ENCODE peak calls at places on chromosomes 5 and 9, in eight cellular contexts. B is HCT116; P is hepatocyte; C is HepG2; Y is small intestine; M is naive thymus-derived CD4-positive, alpha-beta T cell; D is fibroblast of lung; I is lung. S is an unnamed sample. For H3K4me1, the result is how much of the 10 kb centered on the place peaks cover.

GRCh38 chr9:76216161-76216649 is 178.0 kb downstream of the RFK start:
- DNase-seq in Y (no peak), C (no peak), B (peak), D (peak), I (no peak), M (no peak), P (peak), S (no peak)

GRCh38 chr9:35415769-35416427 is 74.0 kb upstream of the RUSC2 start:
- DNase-seq in C (peak), I (no peak), D (no peak), B (no peak), P (no peak), Y (no peak), M (no peak), S (no peak)

GRCh38 chr9:114387678-114388431 is at the start of gene AKNA:
- DNase-seq in M (peak), I (peak), C (no peak), D (peak), P (peak), Y (peak), B (no peak), S (no peak)

GRCh38 chr9:121445986-121446385 is 53.7 kb downstream of the GGTA1 start:
- DNase-seq in Y (no peak), C (no peak), M (no peak), I (no peak), D (no peak), P (no peak), B (peak), S (no peak)

GRCh38 chr9:81517954-81518353 is 171.4 kb downstream of the TLE1 start:
- DNase-seq in P (no peak), M (no peak), I (no peak), Y (no peak), C (no peak), D (no peak), B (no peak), S (no peak)

GRCh38 chr5:149170292-149170691 is 29.0 kb downstream of the ABLIM3 start:
- DNase-seq in I (no peak), Y (no peak), C (no peak), B (no peak), P (no peak), M (no peak), D (peak), S (no peak)

GRCh38 chr5:134145779-134146581 is 30.8 kb downstream of the SKP1 start:
- DNase-seq in D (peak), I (peak), M (peak), B (peak), Y (peak), P (peak), C (peak), S (peak)

GRCh38 chr5:5752844-5753243 is 330.4 kb downstream of the ICE1 start:
- DNase-seq in I (no peak), M (no peak), Y (no peak), B (no peak), C (no peak), P (no peak), D (no peak), S (no peak)

GRCh38 chr9:127931092-127931881 is 710 bp upstream of the PIP5KL1 start:
- DNase-seq in M (no peak), P (peak), Y (no peak), D (peak), B (no peak), C (peak), I (peak), S (no peak)

GRCh38 chr9:98081477-98082219 is 25.1 kb downstream of the NANS start:
- DNase-seq in C (peak), D (peak), M (no peak), Y (peak), P (peak), B (no peak), I (no peak), S (no peak)

GRCh38 chr9:7137040-7137439 is 379.3 kb downstream of the KDM4C start:
- DNase-seq in M (no peak), C (no peak), B (no peak), I (no peak), P (no peak), D (no peak), Y (no peak), S (no peak)

GRCh38 chr5:1594336-1595106 is 70.8 kb upstream of the LPCAT1 start:
- DNase-seq in D (no peak), M (peak), Y (peak), P (peak), I (peak), B (peak), C (peak), S (no peak)

GRCh38 chr5:79193643-79194042 is 42.3 kb upstream of the JMY start:
- DNase-seq in I (no peak), C (no peak), P (peak), B (no peak), M (no peak), Y (no peak), D (peak), S (no peak)

GRCh38 chr9:121914604-121915303 is 178.4 kb downstream of the TTLL11 start:
- DNase-seq in I (no peak), D (no peak), C (no peak), B (no peak), P (no peak), Y (no peak), M (no peak), S (no peak)

GRCh38 chr5:110625376-110625999 is 101.0 kb downstream of the TMEM232 start:
- DNase-seq in I (no peak), C (peak), P (peak), D (peak), Y (peak), B (peak), M (no peak), S (no peak)

GRCh38 chr9:127706836-127707241 is at the start of gene CFAP157:
- DNase-seq in M (no peak), B (no peak), P (no peak), Y (peak), I (no peak), D (no peak), C (no peak), S (no peak)

GRCh38 chr5:174733836-174734235 is 9.5 kb downstream of the MSX2 start:
- DNase-seq in B (no peak), D (no peak), M (no peak), C (no peak), I (no peak), P (no peak), Y (no peak), S (no peak)
- H3K4me1 ChIP-seq in B (under half), D (under half), M (under half), C (under half), I (under half), P (under half), Y (under half), S (under half)

GRCh38 chr9:136785956-136786355 is 5.2 kb upstream of the TMEM141 start:
- DNase-seq in I (no peak), D (no peak), P (no peak), Y (no peak), C (no peak), M (no peak), B (no peak), S (no peak)
- H3K4me1 ChIP-seq in I (under half), D (under half), P (under half), Y (under half), C (half or more), M (under half), B (under half), S (under half)

GRCh38 chr5:180599590-180599914 is 8.3 kb upstream of the SCGB3A1 start:
- DNase-seq in M (no peak), B (no peak), I (no peak), C (no peak), Y (no peak), D (no peak), P (no peak), S (no peak)

GRCh38 chr5:180599981-180600553 is 8.8 kb upstream of the SCGB3A1 start:
- DNase-seq in D (no peak), M (no peak), C (no peak), I (no peak), B (no peak), Y (no peak), P (no peak), S (no peak)

GRCh38 chr5:180601591-180602480 is 10.5 kb upstream of the SCGB3A1 start:
- DNase-seq in B (no peak), I (no peak), C (no peak), D (no peak), M (no peak), Y (no peak), P (no peak), S (no peak)

GRCh38 chr5:180598797-180599589 is 7.7 kb upstream of the SCGB3A1 start:
- DNase-seq in I (no peak), D (no peak), B (no peak), C (no peak), P (no peak), M (no peak), Y (no peak), S (peak)

DNA sequence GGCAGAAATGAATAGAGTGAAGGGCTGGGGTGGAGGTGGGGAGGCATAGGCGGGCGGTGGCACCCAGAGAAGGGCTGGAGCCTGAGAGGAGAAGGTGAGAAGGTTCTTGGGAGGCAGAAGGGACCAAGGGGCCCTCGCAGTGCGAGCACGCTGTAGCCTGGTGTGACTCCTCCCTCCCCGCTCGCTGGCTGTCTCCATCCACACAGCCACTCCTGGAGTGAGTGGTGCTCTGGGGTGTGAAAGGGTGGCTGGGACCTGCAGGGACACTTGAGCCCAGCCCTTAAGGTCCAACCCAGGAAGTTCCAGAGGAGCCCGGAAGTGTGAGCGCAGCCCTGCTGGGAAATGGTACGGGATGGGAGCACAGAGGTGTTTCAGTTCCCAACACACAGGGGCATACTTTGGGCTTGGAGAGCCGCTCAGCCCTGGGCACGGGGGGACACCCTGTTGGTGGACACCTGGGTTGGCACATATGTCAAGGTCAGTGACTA is 9.3 kb upstream of the SCGB3A1 start:
- DNase-seq in C (no peak), M (no peak), B (no peak), P (no peak), I (peak), D (no peak), Y (no peak), S (no peak)
- H3K4me1 ChIP-seq in C (under half), M (under half), B (under half), P (under half), I (under half), D (under half), Y (under half), S (under half)

GRCh38 chr5:175658299-175659145 is 651 bp downstream of the HRH2 start:
- DNase-seq in P (peak), M (no peak), Y (no peak), C (no peak), I (no peak), D (no peak), B (no peak), S (no peak)
- H3K4me1 ChIP-seq in P (under half), M (half or more), Y (under half), C (under half), I (under half), D (under half), B (under half), S (under half)

GRCh38 chr5:157300564-157300963 is 34.6 kb downstream of the CYFIP2 start:
- DNase-seq in D (no peak), P (no peak), M (no peak), C (no peak), Y (no peak), B (no peak), I (no peak), S (no peak)

GRCh38 chr5:157303667-157304327 is 37.9 kb downstream of the CYFIP2 start:
- DNase-seq in B (no peak), P (no peak), I (no peak), D (no peak), Y (no peak), M (peak), C (no peak), S (no peak)

GRCh38 chr5:157306092-157306491 is 40.2 kb downstream of the CYFIP2 start:
- DNase-seq in I (no peak), Y (no peak), M (no peak), D (no peak), B (no peak), P (no peak), C (no peak), S (no peak)

GRCh38 chr5:157301066-157301465 is 35.1 kb downstream of the CYFIP2 start:
- DNase-seq in Y (no peak), M (no peak), D (no peak), C (no peak), I (no peak), P (no peak), B (no peak), S (no peak)

DNA sequence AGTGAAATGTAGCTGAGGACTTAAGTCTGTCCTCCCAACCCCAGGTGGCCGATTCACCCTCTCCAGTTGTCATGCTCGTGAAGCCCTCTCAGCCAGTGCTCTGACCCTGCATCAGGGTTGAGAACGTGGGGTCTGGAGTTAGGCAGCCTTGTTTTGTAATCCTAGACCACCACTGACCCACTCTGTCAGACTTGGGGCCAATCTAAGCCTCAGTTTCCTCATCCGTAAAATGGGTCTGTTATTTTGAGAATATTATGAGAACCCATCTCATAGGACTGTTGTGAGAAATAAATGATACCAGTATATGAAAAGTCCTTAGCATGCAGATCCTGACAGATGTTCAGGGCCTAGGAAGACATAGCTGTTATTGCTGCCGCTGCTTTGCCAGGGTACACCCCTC is 37.1 kb downstream of the CYFIP2 start:
- DNase-seq in D (no peak), I (no peak), C (no peak), P (no peak), B (no peak), M (no peak), Y (no peak), S (no peak)
- H3K4me1 ChIP-seq in D (under half), I (under half), C (under half), P (under half), B (under half), M (under half), Y (under half), S (under half)

DNA sequence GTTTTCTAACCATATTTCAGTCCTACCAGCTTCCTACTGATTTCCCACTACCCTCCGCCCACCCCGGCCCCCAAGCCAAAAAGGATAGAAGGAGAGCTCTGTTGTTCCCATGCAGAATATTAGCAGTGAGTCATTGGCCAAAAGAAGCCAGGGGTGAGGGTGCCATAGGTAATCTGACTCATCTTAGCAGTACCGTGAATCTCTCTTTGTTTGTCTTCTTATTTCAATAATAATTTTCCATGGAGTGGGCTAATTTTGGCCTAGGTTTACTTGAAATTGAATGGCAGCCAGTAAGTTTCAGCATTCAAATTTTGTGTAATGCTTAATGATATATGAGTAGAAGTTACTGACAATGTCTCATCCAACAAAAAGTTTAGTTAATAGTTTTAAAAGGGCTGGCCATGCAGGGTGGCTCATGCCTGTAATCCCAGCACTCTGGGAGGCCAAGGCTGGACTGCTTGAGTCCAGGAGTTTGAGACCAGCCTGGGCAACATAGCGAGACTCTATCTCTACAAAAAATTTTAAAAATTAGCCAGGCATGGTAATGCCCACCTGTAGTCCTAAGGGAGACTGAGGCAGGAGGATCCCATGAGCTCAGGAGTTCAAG is 74.2 kb downstream of the C9orf152 start:
- DNase-seq in D (peak), P (no peak), C (no peak), M (no peak), I (no peak), Y (no peak), B (peak), S (no peak)
- H3K4me1 ChIP-seq in D (under half), P (under half), C (under half), M (under half), I (under half), Y (under half), B (under half), S (under half)

GRCh38 chr5:111932628-111933027 is 175.6 kb upstream of the NREP start:
- DNase-seq in B (no peak), C (no peak), M (no peak), P (no peak), Y (no peak), I (no peak), D (peak), S (no peak)

GRCh38 chr5:111930407-111930806 is 173.4 kb upstream of the NREP start:
- DNase-seq in I (no peak), D (no peak), P (no peak), C (no peak), Y (no peak), M (no peak), B (no peak), S (no peak)

GRCh38 chr5:111932207-111932606 is 175.2 kb upstream of the NREP start:
- DNase-seq in P (no peak), I (no peak), Y (no peak), C (no peak), D (peak), M (no peak), B (no peak), S (no peak)

GRCh38 chr5:111930905-111931461 is 174.0 kb upstream of the NREP start:
- DNase-seq in D (peak), Y (no peak), B (no peak), I (no peak), M (no peak), C (no peak), P (no peak), S (no peak)

DNA sequence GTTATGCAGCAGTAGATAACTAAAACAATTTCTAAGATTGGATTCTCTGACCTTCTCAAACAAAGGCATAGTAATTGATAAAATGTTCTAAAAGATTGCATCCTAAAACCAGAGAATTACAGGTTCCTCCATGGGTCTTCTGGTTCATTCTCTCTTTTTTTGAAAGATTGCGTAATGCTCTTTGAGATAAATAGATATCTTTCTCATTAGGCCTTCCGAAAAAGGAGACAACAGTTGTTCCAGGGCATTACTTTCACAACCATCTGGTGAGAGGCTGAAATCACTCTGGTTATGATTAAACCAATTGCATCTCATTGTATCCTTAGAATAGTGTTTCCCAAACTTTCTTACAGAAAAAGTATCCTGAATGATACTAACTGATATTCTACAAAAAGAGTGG is 174.7 kb upstream of the NREP start:
- DNase-seq in I (no peak), M (no peak), D (peak), C (no peak), P (no peak), Y (no peak), B (no peak), S (no peak)
- H3K4me1 ChIP-seq in I (under half), M (under half), D (under half), C (under half), P (under half), Y (under half), B (under half), S (under half)

GRCh38 chr9:137689745-137690529 is 71.1 kb downstream of the EHMT1 start:
- DNase-seq in B (no peak), P (peak), Y (no peak), D (no peak), I (no peak), M (no peak), C (peak), S (no peak)

GRCh38 chr9:137685886-137686420 is 67.1 kb downstream of the EHMT1 start:
- DNase-seq in C (no peak), Y (no peak), P (no peak), M (no peak), B (no peak), D (no peak), I (no peak), S (no peak)

GRCh38 chr9:137688261-137688660 is 69.5 kb downstream of the EHMT1 start:
- DNase-seq in C (no peak), Y (no peak), I (no peak), M (no peak), B (no peak), P (no peak), D (no peak), S (no peak)

GRCh38 chr9:137690939-137691647 is 72.3 kb downstream of the EHMT1 start:
- DNase-seq in M (no peak), I (no peak), D (no peak), P (no peak), B (no peak), Y (no peak), C (no peak), S (no peak)

GRCh38 chr9:137688725-137689124 is 69.9 kb downstream of the EHMT1 start:
- DNase-seq in Y (no peak), M (no peak), I (no peak), B (no peak), P (no peak), D (no peak), C (peak), S (no peak)
- H3K4me1 ChIP-seq in Y (under half), M (under half), I (under half), B (under half), P (under half), D (under half), C (under half), S (half or more)

GRCh38 chr5:14242871-14243383 is 99.8 kb downstream of the TRIO start:
- DNase-seq in B (no peak), D (no peak), I (no peak), M (no peak), C (no peak), Y (no peak), P (no peak), S (no peak)
- H3K4me1 ChIP-seq in B (under half), D (under half), I (under half), M (under half), C (under half), Y (under half), P (under half), S (under half)

S was measured in vagina.